ENCODE peak calls at places on chromosomes 7 and 10, in five cellular contexts. X, R, G, S and B are unnamed samples.

GRCh38 chr7:153507885-153508284 is 544.3 kb upstream of the DPP6 start:
- DNase-seq in X (no peak), R (no peak), G (no peak), S (no peak), B (no peak)

GRCh38 chr10:64486149-64486548 is 964.9 kb downstream of the REEP3 start:
- DNase-seq in X (no peak), R (no peak), G (no peak), S (no peak), B (no peak)

GRCh38 chr10:114359041-114359952 is 45.0 kb downstream of the AFAP1L2 start:
- DNase-seq in X (no peak), R (no peak), G (no peak), S (no peak), B (no peak)

GRCh38 chr7:115329006-115329405 is 407.1 kb downstream of the MDFIC start:
- DNase-seq in X (no peak), R (no peak), G (no peak), S (no peak), B (no peak)

GRCh38 chr7:78038465-78039080 is 240.0 kb downstream of the PHTF2 start:
- DNase-seq in X (no peak), R (no peak), G (no peak), S (no peak), B (no peak)

GRCh38 chr10:86123304-86123703 is 243.3 kb downstream of the GRID1 start:
- DNase-seq in X (no peak), R (no peak), G (no peak), S (no peak), B (no peak)

GRCh38 chr7:83739527-83739926 is 90.6 kb upstream of the SEMA3E start:
- DNase-seq in X (no peak), R (no peak), G (no peak), S (no peak), B (no peak)

GRCh38 chr7:73718905-73719805 is at the start of gene STX1A:
- DNase-seq in X (peak), R (peak), G (no peak), S (peak), B (no peak)

GRCh38 chr7:5429253-5429856 is 5.7 kb upstream of the TNRC18 start:
- DNase-seq in X (no peak), R (no peak), G (peak), S (no peak), B (no peak)

GRCh38 chr10:86203162-86203905 is 163.3 kb downstream of the GRID1 start:
- DNase-seq in X (no peak), R (no peak), G (no peak), S (no peak), B (no peak)

GRCh38 chr7:7769712-7770111 is 51.3 kb upstream of the RPA3 start:
- DNase-seq in X (no peak), R (no peak), G (no peak), S (no peak), B (no peak)

GRCh38 chr7:86978804-86979506 is 80.5 kb downstream of the ELAPOR2 start:
- DNase-seq in X (no peak), R (no peak), G (no peak), S (no peak), B (no peak)

GRCh38 chr10:130136214-130137076 is at the start of gene GLRX3:
- DNase-seq in X (peak), R (peak), G (peak), S (peak), B (peak)

GRCh38 chr10:47370015-47370767 is 13.9 kb downstream of the ZNF488 start:
- DNase-seq in X (no peak), R (peak), G (no peak), S (no peak), B (peak)

GRCh38 chr7:98360221-98361124 is 40.4 kb downstream of the BAIAP2L1 start:
- DNase-seq in X (no peak), R (no peak), G (no peak), S (no peak), B (no peak)

GRCh38 chr7:135645296-135645904 is 16.9 kb upstream of the STMP1 start:
- DNase-seq in X (no peak), R (no peak), G (no peak), S (peak), B (no peak)

GRCh38 chr7:45644237-45644636 is 70.1 kb downstream of the ADCY1 start:
- DNase-seq in X (no peak), R (no peak), G (no peak), S (no peak), B (no peak)

GRCh38 chr7:104943502-104944343 is 70.3 kb upstream of the KMT2E start:
- DNase-seq in X (peak), R (peak), G (peak), S (no peak), B (no peak)

GRCh38 chr7:81484266-81484665 is 285.6 kb downstream of the HGF start:
- DNase-seq in X (no peak), R (no peak), G (no peak), S (peak), B (no peak)

GRCh38 chr10:50894312-50894711 is 8.9 kb upstream of the A1CF start:
- DNase-seq in X (no peak), R (no peak), G (no peak), S (no peak), B (no peak)

GRCh38 chr10:580796-581195 is 108.7 kb downstream of the DIP2C start:
- DNase-seq in X (no peak), R (no peak), G (peak), S (no peak), B (no peak)

GRCh38 chr7:12550956-12551355 is 19.6 kb upstream of the SCIN start:
- DNase-seq in X (no peak), R (no peak), G (no peak), S (no peak), B (no peak)

GRCh38 chr7:7321681-7322080 is 139.3 kb downstream of the C1GALT1 start:
- DNase-seq in X (no peak), R (no peak), G (peak), S (no peak), B (no peak)

GRCh38 chr7:40641717-40642116 is 506.9 kb downstream of the SUGCT start:
- DNase-seq in X (no peak), R (no peak), G (no peak), S (no peak), B (no peak)

GRCh38 chr10:22453948-22454347 is 108.7 kb downstream of the SPAG6 start:
- DNase-seq in X (no peak), R (no peak), G (no peak), S (no peak), B (no peak)

GRCh38 chr7:144050093-144050492 is 1.3 kb downstream of the OR2A5 start:
- DNase-seq in X (no peak), R (no peak), G (no peak), S (no peak), B (no peak)